ENCODE peak calls at places on chromosomes 11 and 22, in eight cellular contexts. V is central memory CD4-positive, alpha-beta T cell; M is NCI-H2171 treated with DMSO at 0.1 percent for 48 hours; U is HuH-7.5; H is T-helper 2 cell; D is fibroblast of pulmonary artery; P is NAMALWA; T is AG09309. Z is an unnamed sample.

GRCh38 chr11:131397666-131398065 is 27.3 kb downstream of the NTM start:
- DNase-seq in H (no peak), V (no peak), P (no peak), U (no peak), M (no peak), D (no peak), T (no peak), Z (peak; percentile 80)

GRCh38 chr22:36369922-36370781 is 17.6 kb downstream of the MYH9 start:
- DNase-seq in H (no peak), M (peak; percentile 70), V (no peak), U (no peak), P (peak; percentile 22), D (peak; percentile 70), T (no peak), Z (peak; percentile 76)

GRCh38 chr11:102793677-102794290 is 4.2 kb downstream of the MMP1 start:
- DNase-seq in U (no peak), H (no peak), T (no peak), V (no peak), P (no peak), D (no peak), M (no peak), Z (peak; percentile 92)

GRCh38 chr11:123157995-123158394 is 37.1 kb downstream of the CLMP start:
- DNase-seq in H (no peak), T (no peak), D (no peak), V (no peak), U (no peak), P (no peak), M (no peak), Z (no peak)

GRCh38 chr11:13183094-13183825 is 94.3 kb upstream of the BMAL1 start:
- DNase-seq in D (peak; percentile 73), H (no peak), T (peak; percentile 35), P (peak; percentile 38), V (no peak), U (no peak), M (peak; percentile 34), Z (peak; percentile 32)

GRCh38 chr11:109112748-109113378 is 309.1 kb upstream of the C11orf87 start:
- DNase-seq in M (peak; percentile 46), D (no peak), V (no peak), U (no peak), P (no peak), H (no peak), T (no peak), Z (peak; percentile 96)

GRCh38 chr11:97009613-97010012 is 619.8 kb downstream of the JRKL start:
- DNase-seq in T (no peak), H (no peak), V (no peak), M (no peak), U (no peak), P (no peak), D (no peak), Z (no peak)

GRCh38 chr11:74672332-74672955 is 58.8 kb downstream of the CHRDL2 start:
- DNase-seq in M (no peak), U (no peak), P (no peak), D (no peak), V (no peak), H (no peak), T (no peak), Z (no peak)

GRCh38 chr22:37893583-37893983 is 12.5 kb upstream of the MICALL1 start:
- DNase-seq in M (no peak), H (no peak), P (no peak), V (no peak), T (no peak), D (no peak), U (no peak), Z (no peak)

GRCh38 chr22:30289980-30290313 is 642 bp upstream of the CASTOR1 start:
- DNase-seq in T (no peak), V (no peak), M (no peak), H (no peak), D (no peak), P (no peak), U (no peak), Z (no peak)

GRCh38 chr22:40684728-40685127 is 5.4 kb downstream of the MCHR1 start:
- DNase-seq in T (no peak), D (no peak), P (no peak), V (no peak), M (no peak), U (no peak), H (no peak), Z (peak; percentile 94)

GRCh38 chr22:46750530-46750800 is 12.0 kb upstream of the TBC1D22A start:
- DNase-seq in M (no peak), H (no peak), P (no peak), U (no peak), V (no peak), D (no peak), T (no peak), Z (no peak)

GRCh38 chr11:32830413-32830738 is 649 bp downstream of the PRRG4 start:
- DNase-seq in P (no peak), U (peak; percentile 59), H (no peak), M (no peak), V (no peak), T (no peak), D (peak; percentile 10), Z (no peak)

GRCh38 chr22:20866716-20867115 is 7.9 kb downstream of the SNAP29 start:
- DNase-seq in P (no peak), U (no peak), T (no peak), V (no peak), D (no peak), M (no peak), H (no peak), Z (no peak)

GRCh38 chr22:23829845-23830372 is 8.9 kb downstream of the DERL3 start:
- DNase-seq in D (peak; percentile 79), U (no peak), M (no peak), T (peak; percentile 85), P (no peak), V (no peak), H (no peak), Z (no peak)

GRCh38 chr11:16857186-16857585 is 118.7 kb downstream of the C11orf58 start:
- DNase-seq in M (no peak), D (no peak), T (no peak), U (no peak), V (no peak), H (no peak), P (no peak), Z (no peak)

GRCh38 chr11:110130642-110131238 is 37.5 kb downstream of the ZC3H12C start:
- DNase-seq in U (no peak), T (no peak), M (peak; percentile 99), V (no peak), H (no peak), P (no peak), D (peak; percentile 72), Z (peak; percentile 85)

GRCh38 chr22:30178180-30179126 is 68.1 kb downstream of the LIF start:
- DNase-seq in H (no peak), T (no peak), V (peak; percentile 15), P (no peak), U (no peak), M (no peak), D (no peak), Z (no peak)

GRCh38 chr11:9901931-9902330 is 238.1 kb downstream of the SWAP70 start:
- DNase-seq in T (no peak), D (no peak), M (no peak), H (no peak), P (no peak), V (no peak), U (no peak), Z (no peak)

GRCh38 chr11:72639475-72640375 is 34.5 kb downstream of the PDE2A start:
- DNase-seq in T (no peak), D (no peak), V (no peak), M (no peak), U (no peak), H (no peak), P (no peak), Z (no peak)

GRCh38 chr11:82864268-82864667 is 36.0 kb downstream of the PRCP start:
- DNase-seq in M (no peak), U (peak; percentile 18), V (no peak), H (no peak), T (peak; percentile 31), D (peak; percentile 71), P (peak; percentile 62), Z (peak; percentile 71)

GRCh38 chr11:120121914-120122473 is 15.9 kb downstream of the TRIM29 start:
- DNase-seq in P (no peak), H (no peak), M (no peak), T (no peak), V (no peak), D (no peak), U (no peak), Z (no peak)

GRCh38 chr11:73467505-73467904 is 91.3 kb downstream of the RELT start:
- DNase-seq in H (no peak), P (no peak), V (no peak), U (no peak), T (no peak), M (no peak), D (no peak), Z (no peak)

GRCh38 chr11:81449588-81450155 is 1284.0 kb downstream of the FAM181B start:
- DNase-seq in V (no peak), M (no peak), P (no peak), U (no peak), D (no peak), H (no peak), T (no peak), Z (no peak)

GRCh38 chr11:117908959-117909610 is 20.1 kb downstream of the TMPRSS13 start:
- DNase-seq in M (no peak), T (no peak), U (no peak), D (no peak), H (no peak), V (no peak), P (no peak), Z (no peak)

GRCh38 chr11:128406365-128406706 is 181.0 kb downstream of the ETS1 start:
- DNase-seq in V (no peak), H (no peak), T (no peak), D (no peak), M (no peak), P (no peak), U (no peak), Z (no peak)

GRCh38 chr22:25698461-25698860 is 43.5 kb upstream of the MYO18B start:
- DNase-seq in U (no peak), P (no peak), M (no peak), T (no peak), V (no peak), D (no peak), H (no peak), Z (no peak)

GRCh38 chr11:128628686-128629085 is 41.3 kb upstream of the ETS1 start:
- DNase-seq in V (no peak), D (no peak), U (no peak), T (no peak), H (peak; percentile 33), M (no peak), P (no peak), Z (no peak)

GRCh38 chr11:121112498-121113455 is 11.7 kb downstream of the TECTA start:
- DNase-seq in D (peak; percentile 76), P (peak; percentile 66), V (peak; percentile 3), M (peak; percentile 33), U (peak; percentile 60), H (no peak), T (peak; percentile 37), Z (peak; percentile 74)

GRCh38 chr11:68904458-68904847 is 762 bp downstream of the IGHMBP2 start:
- DNase-seq in U (peak; percentile 69), M (peak; percentile 26), H (peak; percentile 12), P (no peak), T (no peak), D (peak; percentile 14), V (no peak), Z (no peak)

GRCh38 chr22:20749453-20749852 is 24.5 kb upstream of the SERPIND1 start:
- DNase-seq in D (no peak), T (no peak), M (no peak), P (no peak), H (no peak), V (no peak), U (no peak), Z (no peak)